ENCODE peak calls at places on chromosomes 11 and 22, in four cellular contexts. H is K562, K is HepG2, A is GM12878. G is an unnamed sample.
A peak's percentile ranks its signal among the peaks of the same experiment; 100 is the strongest.

GRCh38 chr11:20360650-20361049 is 2.9 kb upstream of the HTATIP2 start:
- DNase-seq in H (no peak), K (peak; percentile 53), A (peak; percentile 21), G (peak; percentile 24)

GRCh38 chr11:63614136-63614664 is at the start of gene PLAAT3:
- DNase-seq in H (peak; percentile 87), K (no peak), A (no peak), G (peak; percentile 54)

GRCh38 chr22:41481131-41481830 is 12.4 kb downstream of the ACO2 start:
- DNase-seq in H (no peak), K (no peak), A (no peak), G (no peak)

GRCh38 chr11:33664829-33665228 is 35.8 kb downstream of the C11orf91 start:
- DNase-seq in H (no peak), K (no peak), A (no peak), G (no peak)

GRCh38 chr22:50473855-50474671 is 772 bp downstream of the SBF1 start:
- DNase-seq in H (peak; percentile 55), K (no peak), A (no peak), G (no peak)

GRCh38 chr11:79940165-79940564 is 499.3 kb upstream of the TENM4 start:
- DNase-seq in H (no peak), K (no peak), A (no peak), G (no peak)

GRCh38 chr11:115222218-115222862 is 281.9 kb downstream of the CADM1 start:
- DNase-seq in H (peak; percentile 9), K (peak; percentile 30), A (peak; percentile 96), G (peak; percentile 54)

GRCh38 chr11:70142171-70142875 is 60.8 kb upstream of the FADD start:
- DNase-seq in H (no peak), K (no peak), A (no peak), G (peak; percentile 51)

GRCh38 chr11:86063536-86063935 is 5.3 kb downstream of the PICALM start:
- DNase-seq in H (no peak), K (no peak), A (no peak), G (no peak)

GRCh38 chr11:12175694-12176241 is 65.4 kb downstream of the MICAL2 start:
- DNase-seq in H (no peak), K (no peak), A (no peak), G (peak; percentile 77)

GRCh38 chr11:69894126-69895047 is 75.2 kb upstream of the FGF3 start:
- DNase-seq in H (no peak), K (no peak), A (no peak), G (no peak)

GRCh38 chr11:43579171-43579918 is 101.2 kb upstream of the HSD17B12 start:
- DNase-seq in H (peak; percentile 41), K (no peak), A (no peak), G (peak; percentile 67)

GRCh38 chr11:119179342-119179741 is 5.9 kb upstream of the NHERF4 start:
- DNase-seq in H (no peak), K (no peak), A (no peak), G (no peak)

GRCh38 chr11:44718612-44719390 is 8.0 kb upstream of the TSPAN18 start:
- DNase-seq in H (no peak), K (no peak), A (no peak), G (no peak)

GRCh38 chr11:61392991-61393595 is 706 bp downstream of the TMEM216 start:
- DNase-seq in H (no peak), K (no peak), A (no peak), G (peak; percentile 35)

GRCh38 chr11:58164990-58165389 is 23.9 kb upstream of the OR9Q2 start:
- DNase-seq in H (no peak), K (no peak), A (no peak), G (no peak)

GRCh38 chr11:64450168-64450560 is 91.2 kb downstream of the RPS6KA4 start:
- DNase-seq in H (no peak), K (no peak), A (no peak), G (no peak)

GRCh38 chr11:3107608-3108182 is 50.5 kb upstream of the CARS1 start:
- DNase-seq in H (no peak), K (no peak), A (no peak), G (no peak)

GRCh38 chr22:21712751-21713427 is 22.7 kb downstream of the YPEL1 start:
- DNase-seq in H (peak; percentile 99), K (peak; percentile 77), A (no peak), G (peak; percentile 70)

GRCh38 chr11:106461839-106462545 is 384.5 kb downstream of the AASDHPPT start:
- DNase-seq in H (no peak), K (peak; percentile 89), A (no peak), G (no peak)

GRCh38 chr22:49673048-49673447 is 154.6 kb downstream of the BRD1 start:
- DNase-seq in H (no peak), K (no peak), A (no peak), G (no peak)

GRCh38 chr11:64313491-64314145 is 3.7 kb downstream of the TRMT112 start:
- DNase-seq in H (peak; percentile 25), K (no peak), A (no peak), G (no peak)

GRCh38 chr11:49505231-49505630 is 296.8 kb upstream of the FOLH1 start:
- DNase-seq in H (no peak), K (no peak), A (no peak), G (no peak)

GRCh38 chr11:58316142-58316541 is 42.7 kb downstream of the OR5B17 start:
- DNase-seq in H (no peak), K (no peak), A (no peak), G (no peak)

GRCh38 chr22:28398987-28399386 is 280.7 kb downstream of the TTC28 start:
- DNase-seq in H (no peak), K (no peak), A (no peak), G (no peak)

GRCh38 chr11:69918938-69919650 is 99.9 kb upstream of the FGF3 start:
- DNase-seq in H (peak; percentile 84), K (peak; percentile 50), A (no peak), G (peak; percentile 68)

GRCh38 chr11:28701760-28702449 is 593.7 kb downstream of the METTL15 start:
- DNase-seq in H (no peak), K (no peak), A (no peak), G (peak; percentile 71)

GRCh38 chr11:27281276-27281675 is 81.7 kb downstream of the CCDC34 start:
- DNase-seq in H (no peak), K (no peak), A (no peak), G (no peak)

GRCh38 chr22:46748948-46749681 is 11.1 kb upstream of the CERK start:
- DNase-seq in H (no peak), K (no peak), A (no peak), G (no peak)

GRCh38 chr11:9838229-9838628 is 174.4 kb downstream of the SWAP70 start:
- DNase-seq in H (no peak), K (no peak), A (no peak), G (no peak)

GRCh38 chr11:66112640-66113098 is 42.6 kb downstream of the PACS1 start:
- DNase-seq in H (no peak), K (no peak), A (no peak), G (no peak)

DNA sequence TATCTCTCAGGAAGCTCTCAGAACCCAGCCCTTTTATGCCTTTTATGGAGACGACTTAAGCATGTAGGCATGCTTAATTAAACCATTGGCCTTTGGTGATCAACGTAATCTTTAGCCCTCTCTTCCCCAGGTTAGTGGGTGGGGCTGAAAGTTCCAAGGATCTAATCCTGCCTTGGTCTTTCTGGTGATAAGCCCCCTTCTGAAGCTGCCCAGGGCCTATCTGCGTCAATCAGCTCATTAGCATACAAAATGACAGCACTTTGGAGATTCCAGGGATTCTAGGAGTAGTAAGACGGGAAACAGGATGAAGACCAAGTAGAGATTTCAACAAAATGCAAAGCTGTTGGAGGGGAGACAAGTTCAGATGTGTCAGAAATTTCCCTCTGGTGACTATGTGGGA is 3.1 kb downstream of the FAM118A start:
- DNase-seq in H (no peak), K (no peak), A (no peak), G (no peak)
- TF ChIP-seq POLR2AphosphoS2 in H (no peak), K (no peak), A (no peak), G (no peak)

GRCh38 chr11:126426820-126427749 is 71.6 kb downstream of the ST3GAL4 start:
- DNase-seq in H (no peak), K (no peak), A (no peak), G (no peak)
- TF ChIP-seq EP300 in H (no peak), K (no peak), A (peak; percentile 65), G (no peak)

DNA sequence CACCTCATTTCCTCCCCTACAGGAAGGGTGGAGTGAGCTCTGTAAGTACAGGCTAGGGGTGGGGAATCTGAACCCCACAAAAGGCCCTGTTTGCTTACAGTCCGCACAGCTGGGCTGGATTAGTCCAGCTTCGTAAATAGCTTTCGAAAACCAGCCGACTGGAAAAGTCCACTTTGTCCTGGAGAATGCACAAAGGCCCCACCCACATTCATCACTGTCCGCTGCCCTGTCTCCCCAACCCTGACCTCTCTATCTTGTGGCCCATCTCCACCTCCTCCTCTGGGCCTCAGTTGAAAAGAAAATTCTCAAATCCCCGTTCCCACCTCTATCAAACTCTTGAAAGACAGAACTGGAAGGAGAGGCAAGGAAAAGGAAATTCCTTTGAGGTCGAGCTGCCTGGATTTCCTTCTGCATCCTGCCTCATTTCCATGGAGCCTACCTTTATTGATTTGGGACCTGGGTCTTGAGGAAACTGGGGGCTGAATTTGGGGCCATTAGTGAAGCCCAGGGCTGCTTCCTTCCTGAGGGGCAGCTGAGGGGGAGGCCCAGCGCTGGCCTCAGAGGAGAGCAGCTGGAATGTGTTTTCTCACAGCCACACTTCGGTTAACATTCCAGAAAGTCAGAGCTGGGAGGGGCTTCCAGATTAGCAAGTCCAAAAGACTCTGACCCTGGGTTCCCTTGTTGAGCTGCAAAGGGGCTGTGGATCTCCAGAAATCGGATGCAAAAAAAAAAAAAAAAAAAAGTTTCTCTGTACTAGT is 147.6 kb downstream of the FBXO7 start:
- DNase-seq in H (no peak), K (peak; percentile 89), A (no peak), G (no peak)
- TF ChIP-seq POLR2AphosphoS2 in H (no peak), K (no peak), A (no peak), G (no peak)

GRCh38 chr22:25111579-25112517 is 87.8 kb upstream of the CRYBB3 start:
- DNase-seq in H (peak; percentile 13), K (no peak), A (no peak), G (no peak)

GRCh38 chr22:25109878-25110595 is 89.6 kb upstream of the CRYBB3 start:
- DNase-seq in H (no peak), K (peak; percentile 93), A (no peak), G (no peak)

GRCh38 chr22:25110596-25110845 is 89.1 kb upstream of the CRYBB3 start:
- DNase-seq in H (no peak), K (no peak), A (no peak), G (no peak)

GRCh38 chr22:25112538-25113253 is 87.0 kb upstream of the CRYBB3 start:
- DNase-seq in H (no peak), K (peak; percentile 33), A (no peak), G (no peak)

DNA sequence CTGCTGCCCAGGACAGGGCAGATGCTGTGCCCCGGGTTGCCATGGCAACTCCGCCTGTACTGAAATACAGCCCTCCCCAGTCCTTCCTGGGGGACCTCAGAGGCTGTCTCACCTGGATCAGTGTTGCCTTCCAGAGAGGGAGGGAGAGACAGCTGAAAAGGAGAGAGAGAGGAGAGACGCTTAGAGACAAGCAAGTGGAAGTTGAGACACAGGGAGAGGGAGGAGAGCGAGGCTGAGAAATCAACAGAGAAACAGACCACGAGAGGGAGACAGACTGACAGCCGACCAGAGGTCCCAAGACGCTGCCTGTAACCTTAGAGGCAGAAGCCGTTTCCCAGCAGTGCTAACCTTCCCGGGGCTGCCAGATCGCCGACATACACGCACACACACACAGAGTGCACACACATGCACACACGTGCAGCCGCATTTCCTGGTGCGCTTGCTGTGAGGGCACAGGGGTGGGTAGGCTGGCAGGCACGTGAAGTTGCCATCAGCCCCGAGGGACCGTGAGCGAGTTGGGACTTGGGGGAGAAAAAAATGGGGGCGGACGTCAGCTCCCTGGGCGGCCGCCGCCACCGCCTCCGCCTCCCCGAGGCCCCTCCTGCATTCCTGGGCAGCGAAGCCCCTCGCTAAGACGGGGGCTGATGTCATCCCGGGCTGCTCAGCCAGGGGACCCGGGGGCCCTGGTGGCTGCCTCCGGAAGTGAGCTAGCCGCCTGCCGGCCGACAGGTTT is 88.6 kb upstream of the CRYBB3 start:
- DNase-seq in H (peak; percentile 50), K (peak; percentile 91), A (peak; percentile 26), G (peak; percentile 50)
- TF ChIP-seq EP300 in H (no peak), K (no peak), A (no peak), G (no peak)

G was measured in A549.